ENCODE peak calls at places on chromosomes 7 and 10, in five cellular contexts. One of them, this sample, is unnamed.

GRCh38 chr10:122233857-122234348 is 37.2 kb upstream of the BTBD16 start:
- DNase-seq in mammary epithelial cell: no peak
- DNase-seq in activated CD4-positive, alpha-beta T cell treated with anti-CD3 and anti-CD28 coated beads, Interleukin-2, amount 50 U/mL, for 1 hour: no peak
- DNase-seq in ovary: no peak
- DNase-seq in activated CD8-positive, alpha-beta memory T cell treated with anti-CD3 and anti-CD28 coated beads for 4 hours: no peak
- DNase-seq in this sample: no peak

GRCh38 chr10:32413513-32413912 is 32.4 kb upstream of the CCDC7 start:
- DNase-seq in mammary epithelial cell: peak
- DNase-seq in activated CD4-positive, alpha-beta T cell treated with anti-CD3 and anti-CD28 coated beads, Interleukin-2, amount 50 U/mL, for 1 hour: peak
- DNase-seq in ovary: no peak
- DNase-seq in activated CD8-positive, alpha-beta memory T cell treated with anti-CD3 and anti-CD28 coated beads for 4 hours: peak
- DNase-seq in this sample: no peak

GRCh38 chr10:130500251-130501000 is 364.2 kb downstream of the GLRX3 start:
- DNase-seq in mammary epithelial cell: no peak
- DNase-seq in activated CD4-positive, alpha-beta T cell treated with anti-CD3 and anti-CD28 coated beads, Interleukin-2, amount 50 U/mL, for 1 hour: no peak
- DNase-seq in ovary: no peak
- DNase-seq in activated CD8-positive, alpha-beta memory T cell treated with anti-CD3 and anti-CD28 coated beads for 4 hours: no peak
- DNase-seq in this sample: no peak

GRCh38 chr7:18495412-18496335 is at the start of gene HDAC9:
- DNase-seq in mammary epithelial cell: peak
- DNase-seq in activated CD4-positive, alpha-beta T cell treated with anti-CD3 and anti-CD28 coated beads, Interleukin-2, amount 50 U/mL, for 1 hour: no peak
- DNase-seq in ovary: no peak
- DNase-seq in activated CD8-positive, alpha-beta memory T cell treated with anti-CD3 and anti-CD28 coated beads for 4 hours: no peak
- DNase-seq in this sample: no peak

GRCh38 chr7:140059288-140060242 is 3.2 kb downstream of the PARP12 start:
- DNase-seq in mammary epithelial cell: peak
- DNase-seq in activated CD4-positive, alpha-beta T cell treated with anti-CD3 and anti-CD28 coated beads, Interleukin-2, amount 50 U/mL, for 1 hour: peak
- DNase-seq in ovary: peak
- DNase-seq in activated CD8-positive, alpha-beta memory T cell treated with anti-CD3 and anti-CD28 coated beads for 4 hours: peak
- DNase-seq in this sample: peak

GRCh38 chr10:49508249-49508648 is 30.7 kb downstream of the ERCC6 start:
- DNase-seq in mammary epithelial cell: no peak
- DNase-seq in activated CD4-positive, alpha-beta T cell treated with anti-CD3 and anti-CD28 coated beads, Interleukin-2, amount 50 U/mL, for 1 hour: peak
- DNase-seq in ovary: no peak
- DNase-seq in activated CD8-positive, alpha-beta memory T cell treated with anti-CD3 and anti-CD28 coated beads for 4 hours: no peak
- DNase-seq in this sample: peak

GRCh38 chr7:37069336-37069735 is 345.0 kb upstream of the AOAH start:
- DNase-seq in mammary epithelial cell: no peak
- DNase-seq in activated CD4-positive, alpha-beta T cell treated with anti-CD3 and anti-CD28 coated beads, Interleukin-2, amount 50 U/mL, for 1 hour: no peak
- DNase-seq in ovary: no peak
- DNase-seq in activated CD8-positive, alpha-beta memory T cell treated with anti-CD3 and anti-CD28 coated beads for 4 hours: no peak
- DNase-seq in this sample: no peak

GRCh38 chr10:75170215-75170614 is 40.4 kb upstream of the VDAC2 start:
- DNase-seq in mammary epithelial cell: no peak
- DNase-seq in activated CD4-positive, alpha-beta T cell treated with anti-CD3 and anti-CD28 coated beads, Interleukin-2, amount 50 U/mL, for 1 hour: no peak
- DNase-seq in ovary: no peak
- DNase-seq in activated CD8-positive, alpha-beta memory T cell treated with anti-CD3 and anti-CD28 coated beads for 4 hours: no peak
- DNase-seq in this sample: no peak

GRCh38 chr7:75054744-75055527 is 18.7 kb downstream of the RCC1L start:
- DNase-seq in mammary epithelial cell: peak
- DNase-seq in activated CD4-positive, alpha-beta T cell treated with anti-CD3 and anti-CD28 coated beads, Interleukin-2, amount 50 U/mL, for 1 hour: no peak
- DNase-seq in ovary: peak
- DNase-seq in activated CD8-positive, alpha-beta memory T cell treated with anti-CD3 and anti-CD28 coated beads for 4 hours: no peak
- DNase-seq in this sample: no peak

GRCh38 chr10:28938745-28939144 is 261.4 kb downstream of the BAMBI start:
- DNase-seq in mammary epithelial cell: no peak
- DNase-seq in activated CD4-positive, alpha-beta T cell treated with anti-CD3 and anti-CD28 coated beads, Interleukin-2, amount 50 U/mL, for 1 hour: no peak
- DNase-seq in ovary: no peak
- DNase-seq in activated CD8-positive, alpha-beta memory T cell treated with anti-CD3 and anti-CD28 coated beads for 4 hours: no peak
- DNase-seq in this sample: no peak

GRCh38 chr10:13526952-13527863 is 1.6 kb downstream of the BEND7 start:
- DNase-seq in mammary epithelial cell: peak
- DNase-seq in activated CD4-positive, alpha-beta T cell treated with anti-CD3 and anti-CD28 coated beads, Interleukin-2, amount 50 U/mL, for 1 hour: no peak
- DNase-seq in ovary: no peak
- DNase-seq in activated CD8-positive, alpha-beta memory T cell treated with anti-CD3 and anti-CD28 coated beads for 4 hours: no peak
- DNase-seq in this sample: no peak

GRCh38 chr7:73341877-73342276 is 13.9 kb downstream of the FKBP6 start:
- DNase-seq in mammary epithelial cell: peak
- DNase-seq in activated CD4-positive, alpha-beta T cell treated with anti-CD3 and anti-CD28 coated beads, Interleukin-2, amount 50 U/mL, for 1 hour: no peak
- DNase-seq in ovary: no peak
- DNase-seq in activated CD8-positive, alpha-beta memory T cell treated with anti-CD3 and anti-CD28 coated beads for 4 hours: no peak
- DNase-seq in this sample: no peak

GRCh38 chr7:48703446-48703845 is 220.9 kb upstream of the CDC14C start:
- DNase-seq in mammary epithelial cell: no peak
- DNase-seq in activated CD4-positive, alpha-beta T cell treated with anti-CD3 and anti-CD28 coated beads, Interleukin-2, amount 50 U/mL, for 1 hour: no peak
- DNase-seq in ovary: no peak
- DNase-seq in activated CD8-positive, alpha-beta memory T cell treated with anti-CD3 and anti-CD28 coated beads for 4 hours: no peak
- DNase-seq in this sample: no peak

GRCh38 chr7:42414028-42414427 is 177.0 kb upstream of the GLI3 start:
- DNase-seq in mammary epithelial cell: peak
- DNase-seq in activated CD4-positive, alpha-beta T cell treated with anti-CD3 and anti-CD28 coated beads, Interleukin-2, amount 50 U/mL, for 1 hour: no peak
- DNase-seq in ovary: no peak
- DNase-seq in activated CD8-positive, alpha-beta memory T cell treated with anti-CD3 and anti-CD28 coated beads for 4 hours: no peak
- DNase-seq in this sample: no peak

GRCh38 chr7:115042596-115042995 is 120.7 kb downstream of the MDFIC start:
- DNase-seq in mammary epithelial cell: no peak
- DNase-seq in activated CD4-positive, alpha-beta T cell treated with anti-CD3 and anti-CD28 coated beads, Interleukin-2, amount 50 U/mL, for 1 hour: no peak
- DNase-seq in ovary: no peak
- DNase-seq in activated CD8-positive, alpha-beta memory T cell treated with anti-CD3 and anti-CD28 coated beads for 4 hours: no peak
- DNase-seq in this sample: no peak

GRCh38 chr10:128028508-128029279 is 97.5 kb downstream of the MKI67 start:
- DNase-seq in mammary epithelial cell: no peak
- DNase-seq in activated CD4-positive, alpha-beta T cell treated with anti-CD3 and anti-CD28 coated beads, Interleukin-2, amount 50 U/mL, for 1 hour: no peak
- DNase-seq in ovary: no peak
- DNase-seq in activated CD8-positive, alpha-beta memory T cell treated with anti-CD3 and anti-CD28 coated beads for 4 hours: no peak
- DNase-seq in this sample: no peak

GRCh38 chr10:67476201-67476600 is 219.8 kb downstream of the CTNNA3 start:
- DNase-seq in mammary epithelial cell: no peak
- DNase-seq in activated CD4-positive, alpha-beta T cell treated with anti-CD3 and anti-CD28 coated beads, Interleukin-2, amount 50 U/mL, for 1 hour: no peak
- DNase-seq in ovary: no peak
- DNase-seq in activated CD8-positive, alpha-beta memory T cell treated with anti-CD3 and anti-CD28 coated beads for 4 hours: no peak
- DNase-seq in this sample: no peak

GRCh38 chr10:29343607-29344038 is 54.8 kb downstream of the LYZL1 start:
- DNase-seq in mammary epithelial cell: no peak
- DNase-seq in activated CD4-positive, alpha-beta T cell treated with anti-CD3 and anti-CD28 coated beads, Interleukin-2, amount 50 U/mL, for 1 hour: no peak
- DNase-seq in ovary: no peak
- DNase-seq in activated CD8-positive, alpha-beta memory T cell treated with anti-CD3 and anti-CD28 coated beads for 4 hours: no peak
- DNase-seq in this sample: no peak

GRCh38 chr7:81845628-81846259 is 75.9 kb upstream of the HGF start:
- DNase-seq in mammary epithelial cell: no peak
- DNase-seq in activated CD4-positive, alpha-beta T cell treated with anti-CD3 and anti-CD28 coated beads, Interleukin-2, amount 50 U/mL, for 1 hour: no peak
- DNase-seq in ovary: no peak
- DNase-seq in activated CD8-positive, alpha-beta memory T cell treated with anti-CD3 and anti-CD28 coated beads for 4 hours: no peak
- DNase-seq in this sample: no peak

GRCh38 chr10:75294866-75295692 is 59.3 kb upstream of the COMTD1 start:
- DNase-seq in mammary epithelial cell: peak
- DNase-seq in activated CD4-positive, alpha-beta T cell treated with anti-CD3 and anti-CD28 coated beads, Interleukin-2, amount 50 U/mL, for 1 hour: peak
- DNase-seq in ovary: peak
- DNase-seq in activated CD8-positive, alpha-beta memory T cell treated with anti-CD3 and anti-CD28 coated beads for 4 hours: peak
- DNase-seq in this sample: peak

GRCh38 chr10:80506189-80506575 is 31.5 kb upstream of the SH2D4B start:
- DNase-seq in mammary epithelial cell: peak
- DNase-seq in activated CD4-positive, alpha-beta T cell treated with anti-CD3 and anti-CD28 coated beads, Interleukin-2, amount 50 U/mL, for 1 hour: no peak
- DNase-seq in ovary: no peak
- DNase-seq in activated CD8-positive, alpha-beta memory T cell treated with anti-CD3 and anti-CD28 coated beads for 4 hours: no peak
- DNase-seq in this sample: no peak

GRCh38 chr7:128725524-128725923 is 13.6 kb upstream of the CALU start:
- DNase-seq in mammary epithelial cell: no peak
- DNase-seq in activated CD4-positive, alpha-beta T cell treated with anti-CD3 and anti-CD28 coated beads, Interleukin-2, amount 50 U/mL, for 1 hour: no peak
- DNase-seq in ovary: no peak
- DNase-seq in activated CD8-positive, alpha-beta memory T cell treated with anti-CD3 and anti-CD28 coated beads for 4 hours: no peak
- DNase-seq in this sample: no peak

GRCh38 chr7:42226354-42226941 is 10.6 kb downstream of the GLI3 start:
- DNase-seq in mammary epithelial cell: peak
- DNase-seq in activated CD4-positive, alpha-beta T cell treated with anti-CD3 and anti-CD28 coated beads, Interleukin-2, amount 50 U/mL, for 1 hour: no peak
- DNase-seq in ovary: no peak
- DNase-seq in activated CD8-positive, alpha-beta memory T cell treated with anti-CD3 and anti-CD28 coated beads for 4 hours: no peak
- DNase-seq in this sample: no peak

GRCh38 chr7:41885078-41885477 is 182.2 kb upstream of the INHBA start:
- DNase-seq in mammary epithelial cell: peak
- DNase-seq in activated CD4-positive, alpha-beta T cell treated with anti-CD3 and anti-CD28 coated beads, Interleukin-2, amount 50 U/mL, for 1 hour: no peak
- DNase-seq in ovary: no peak
- DNase-seq in activated CD8-positive, alpha-beta memory T cell treated with anti-CD3 and anti-CD28 coated beads for 4 hours: no peak
- DNase-seq in this sample: no peak

GRCh38 chr7:43849069-43849468 is 20.2 kb downstream of the MRPS24 start:
- DNase-seq in mammary epithelial cell: no peak
- DNase-seq in activated CD4-positive, alpha-beta T cell treated with anti-CD3 and anti-CD28 coated beads, Interleukin-2, amount 50 U/mL, for 1 hour: no peak
- DNase-seq in ovary: no peak
- DNase-seq in activated CD8-positive, alpha-beta memory T cell treated with anti-CD3 and anti-CD28 coated beads for 4 hours: no peak
- DNase-seq in this sample: no peak